ENCODE peak calls at places on chromosomes 5 and 9, in four cellular contexts. W is left ventricle myocardium inferior, A is fibroblast of lung, I is mesendoderm. P is an unnamed sample. For H3K4me1, the result is how much of the 10 kb centered on the place peaks cover.

GRCh38 chr9:114995681-114996221 is 65.4 kb upstream of the TNFSF8 start:
- DNase-seq in W (peak), A (no peak), I (no peak), P (no peak)

GRCh38 chr5:82356808-82357671 is 78.9 kb upstream of the RPS23 start:
- DNase-seq in W (peak), A (peak), I (peak), P (no peak)

GRCh38 chr9:97557606-97558095 is 56.2 kb downstream of the TMOD1 start:
- DNase-seq in W (peak), A (no peak), I (no peak), P (no peak)

GRCh38 chr5:113099822-113100221 is 123.2 kb downstream of the DCP2 start:
- DNase-seq in W (no peak), A (no peak), I (no peak), P (no peak)

GRCh38 chr9:97373311-97373710 is 38.6 kb upstream of the TDRD7 start:
- DNase-seq in W (no peak), A (no peak), I (no peak), P (no peak)

GRCh38 chr5:5648694-5649093 is 226.2 kb downstream of the ICE1 start:
- DNase-seq in W (no peak), A (no peak), I (no peak), P (no peak)

GRCh38 chr5:54217826-54218503 is 92.4 kb downstream of the ARL15 start:
- DNase-seq in W (no peak), A (peak), I (peak), P (peak)

GRCh38 chr9:3658964-3659363 is 133.2 kb upstream of the RFX3 start:
- DNase-seq in W (no peak), A (no peak), I (no peak), P (no peak)

GRCh38 chr5:64766105-64766504 is 2.4 kb downstream of the SREK1IP1 start:
- DNase-seq in W (no peak), A (peak), I (peak), P (no peak)

GRCh38 chr5:102718819-102719218 is 36.3 kb upstream of the PAM start:
- DNase-seq in W (no peak), A (peak), I (no peak), P (no peak)

GRCh38 chr9:362936-363335 is 148.3 kb downstream of the DOCK8 start:
- DNase-seq in W (no peak), A (no peak), I (no peak), P (no peak)

GRCh38 chr5:126416266-126416925 is 6.8 kb upstream of the GRAMD2B start:
- DNase-seq in W (no peak), A (peak), I (no peak), P (no peak)

GRCh38 chr5:67246108-67246507 is 49.5 kb upstream of the CD180 start:
- DNase-seq in W (no peak), A (peak), I (peak), P (peak)

GRCh38 chr9:131656356-131657030 is 83.4 kb downstream of the RAPGEF1 start:
- DNase-seq in W (peak), A (no peak), I (no peak), P (no peak)

GRCh38 chr9:90827181-90827866 is 25.7 kb downstream of the SYK start:
- DNase-seq in W (no peak), A (no peak), I (no peak), P (no peak)

GRCh38 chr5:62707539-62707938 is 128.9 kb downstream of the LRRC70 start:
- DNase-seq in W (no peak), A (no peak), I (no peak), P (no peak)

GRCh38 chr9:36862206-36863145 is 171.6 kb downstream of the PAX5 start:
- DNase-seq in W (no peak), A (peak), I (peak), P (peak)

GRCh38 chr5:151900876-151901275 is 23.8 kb downstream of the GLRA1 start:
- DNase-seq in W (no peak), A (no peak), I (no peak), P (no peak)

GRCh38 chr5:113448224-113448623 is 13.4 kb upstream of the TSSK1B start:
- DNase-seq in W (no peak), A (no peak), I (no peak), P (no peak)

GRCh38 chr5:14078716-14079115 is 64.4 kb upstream of the TRIO start:
- DNase-seq in W (no peak), A (no peak), I (no peak), P (no peak)

GRCh38 chr5:173893192-173893561 is 5.0 kb downstream of the CPEB4 start:
- DNase-seq in W (no peak), A (no peak), I (no peak), P (no peak)
- H3K4me1 ChIP-seq in W (half or more), A (under half), I (under half), P (under half)

DNA sequence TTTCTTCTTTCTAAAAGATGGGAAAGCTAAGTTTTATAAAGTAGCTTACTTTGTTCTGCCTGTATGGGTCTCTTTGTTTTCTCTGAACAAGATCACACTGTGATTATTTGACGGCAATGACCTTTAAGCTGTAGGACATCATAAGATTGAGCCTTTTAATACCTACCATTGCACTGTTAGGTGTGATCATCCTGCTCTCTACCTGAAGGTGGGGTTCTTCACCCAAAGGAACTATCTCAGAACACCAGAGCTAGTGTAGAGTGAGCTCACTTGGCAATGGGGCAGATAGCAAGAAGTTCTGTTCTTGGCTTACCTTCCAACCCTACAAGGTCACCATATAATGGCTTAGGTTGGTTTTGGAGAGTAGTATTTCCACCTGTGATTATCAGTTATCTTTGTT is 200.2 kb downstream of the SPATA31D1 start:
- DNase-seq in W (no peak), A (no peak), I (peak), P (no peak)
- H3K4me1 ChIP-seq in W (under half), A (under half), I (under half), P (under half)

GRCh38 chr9:71766663-71767062 is 1.6 kb downstream of the CEMIP2 start:
- DNase-seq in W (no peak), A (no peak), I (no peak), P (no peak)
- H3K4me1 ChIP-seq in W (half or more), A (under half), I (under half), P (half or more)

DNA sequence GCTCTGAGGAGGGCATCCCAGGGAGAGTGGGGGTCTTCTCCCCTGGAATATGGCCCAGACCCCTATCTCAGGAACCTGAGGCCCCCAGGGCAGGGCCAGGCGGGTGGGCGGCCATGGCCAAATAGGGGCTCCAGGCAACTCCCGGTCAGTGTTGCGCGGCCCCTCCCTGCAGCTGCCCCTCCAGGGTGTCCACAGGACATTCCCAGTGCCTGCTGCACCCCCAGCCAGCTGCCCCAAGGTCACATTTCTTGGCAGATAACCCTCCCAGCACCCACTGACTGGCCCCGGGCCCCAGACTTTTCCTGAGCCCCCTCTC is 53.6 kb upstream of the EGFL7 start:
- DNase-seq in W (no peak), A (no peak), I (no peak), P (no peak)
- H3K4me1 ChIP-seq in W (under half), A (under half), I (under half), P (under half)

DNA sequence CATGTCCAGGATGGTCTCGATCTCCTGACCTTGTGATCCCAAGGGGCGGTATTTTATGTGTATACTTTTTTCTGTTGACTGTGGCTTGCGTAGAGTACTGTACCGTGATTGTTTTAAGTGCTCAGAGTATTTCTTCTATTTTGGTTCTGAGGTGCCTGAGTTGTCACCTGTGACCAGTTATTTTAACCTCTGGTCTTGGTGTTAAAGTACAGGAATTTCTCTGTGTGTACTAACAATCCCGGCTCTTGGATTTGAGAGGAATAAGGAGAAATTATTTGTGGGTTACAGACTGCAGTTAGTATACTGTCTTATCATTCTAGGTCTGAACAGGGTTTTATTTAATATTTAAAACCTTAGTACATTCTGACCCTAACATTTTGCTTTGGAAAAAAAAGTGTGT is 2.0 kb downstream of the ANKHD1 start:
- DNase-seq in W (no peak), A (no peak), I (no peak), P (no peak)
- H3K4me1 ChIP-seq in W (half or more), A (under half), I (under half), P (under half)

GRCh38 chr5:40033411-40033810 is 608.6 kb upstream of the DAB2 start:
- DNase-seq in W (no peak), A (no peak), I (no peak), P (no peak)
- H3K4me1 ChIP-seq in W (under half), A (under half), I (under half), P (under half)

GRCh38 chr9:34556231-34556525 is 33.3 kb downstream of the CNTFR start:
- DNase-seq in W (no peak), A (no peak), I (no peak), P (no peak)

GRCh38 chr9:34558911-34559615 is 30.5 kb downstream of the CNTFR start:
- DNase-seq in W (no peak), A (no peak), I (no peak), P (no peak)

GRCh38 chr9:34556951-34557350 is 32.6 kb downstream of the CNTFR start:
- DNase-seq in W (no peak), A (no peak), I (no peak), P (no peak)

GRCh38 chr9:34558341-34558740 is 31.2 kb downstream of the CNTFR start:
- DNase-seq in W (no peak), A (no peak), I (no peak), P (no peak)

DNA sequence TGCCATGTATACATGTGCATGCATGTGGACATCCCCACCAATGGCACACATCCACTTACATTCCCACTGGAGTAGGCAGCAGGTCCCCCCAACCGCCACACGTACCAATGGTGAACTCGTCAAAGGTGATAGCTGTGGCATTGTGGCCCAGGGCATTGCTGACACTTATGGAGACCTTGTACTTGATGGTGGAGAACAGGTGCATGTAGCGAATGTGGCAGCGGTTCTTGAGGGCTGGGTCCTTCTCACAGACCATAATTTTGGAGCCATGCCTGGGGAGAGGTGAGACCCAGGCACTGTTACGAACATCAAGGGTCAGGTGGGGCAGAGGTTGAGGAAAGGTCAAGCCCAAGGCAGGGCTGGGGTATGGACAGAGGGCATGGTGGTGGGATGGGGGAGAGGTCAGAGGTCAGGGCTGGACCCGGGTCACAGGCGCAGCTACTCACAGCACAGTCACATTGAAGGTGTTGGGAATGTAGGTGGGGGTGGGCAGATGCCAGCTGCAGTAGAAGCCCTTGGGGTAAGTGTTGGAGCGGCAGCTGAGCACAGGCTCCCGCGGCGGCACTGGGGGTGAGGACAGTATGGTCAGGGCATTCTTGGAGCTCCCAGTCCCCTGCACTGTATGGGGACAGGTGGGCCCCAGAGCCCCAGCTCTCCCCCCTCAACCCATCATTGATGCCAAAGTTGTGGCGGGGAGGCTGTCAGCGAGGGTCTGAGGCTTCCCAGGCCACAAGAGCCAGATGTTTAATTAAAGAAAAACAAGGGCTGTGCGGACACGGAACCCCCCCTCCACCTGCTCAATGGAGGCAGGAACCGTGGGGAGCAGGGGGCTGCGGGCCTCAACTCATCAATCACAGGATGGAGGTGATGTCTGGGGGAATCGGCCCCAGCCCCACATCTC is 31.9 kb downstream of the CNTFR start:
- DNase-seq in W (no peak), A (no peak), I (no peak), P (no peak)
- H3K4me1 ChIP-seq in W (under half), A (under half), I (under half), P (under half)

DNA sequence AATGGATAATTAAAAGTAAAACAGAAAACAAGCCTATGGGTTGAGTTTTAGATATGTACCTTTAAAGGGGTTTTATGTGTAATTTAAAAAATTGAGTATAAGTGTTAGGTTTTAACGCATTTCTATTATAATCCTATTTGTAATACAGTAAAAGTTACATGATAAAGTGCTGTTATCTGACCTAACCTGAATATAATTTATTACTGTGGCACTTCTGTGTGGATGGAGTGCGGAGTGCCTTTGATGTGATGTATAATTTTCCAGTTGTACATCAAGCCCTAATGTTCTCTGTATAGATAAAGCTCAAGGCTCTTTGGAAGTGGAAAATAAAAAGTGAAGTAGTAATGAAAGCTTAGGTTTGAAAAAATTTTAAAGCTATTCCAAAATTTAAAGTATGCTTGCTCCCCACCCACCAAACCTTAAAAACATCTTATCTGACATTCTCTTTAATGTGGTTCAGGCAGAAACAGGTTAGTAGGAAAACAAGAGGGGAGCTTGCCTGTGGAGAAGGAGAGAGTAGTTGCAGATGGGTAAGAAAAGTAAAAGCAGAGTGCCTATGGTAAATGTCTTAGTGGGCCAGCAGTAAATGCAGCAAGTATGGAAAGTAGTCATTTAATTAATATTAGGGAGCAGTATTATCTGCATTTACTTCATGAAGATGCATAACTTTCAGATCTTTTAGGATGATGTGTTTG is 4.0 kb downstream of the MATR3 start:
- DNase-seq in W (no peak), A (no peak), I (no peak), P (no peak)
- H3K4me1 ChIP-seq in W (half or more), A (under half), I (under half), P (under half)

GRCh38 chr9:127213859-127214258 is 50.7 kb upstream of the GARNL3 start:
- DNase-seq in W (no peak), A (no peak), I (no peak), P (no peak)
- H3K4me1 ChIP-seq in W (under half), A (under half), I (under half), P (under half)

P was measured in A673.